ENCODE peak calls at places on chromosome 1, in ten cellular contexts. A is IMR-90, Z is lower lobe of right lung, G is psoas muscle, I is left ventricle myocardium inferior, E is body of pancreas, J is heart left ventricle, C is breast epithelium, K is uterus, X is cardiac muscle cell. L is an unnamed sample. For H3K4me1, the result is how much of the 10 kb centered on the place peaks cover.

GRCh38 chr1:160459056-160459455 is 58.7 kb downstream of the VANGL2 start:
- DNase-seq in G (no peak), E (no peak), A (no peak), X (no peak), I (no peak), K (no peak), Z (no peak), J (no peak), C (no peak), L (no peak)

GRCh38 chr1:230820568-230820967 is 47.8 kb downstream of the C1orf198 start:
- DNase-seq in E (no peak), I (no peak), C (no peak), J (no peak), X (no peak), A (no peak), G (no peak), K (no peak), Z (no peak), L (no peak)

GRCh38 chr1:25065246-25066238 is 135.5 kb upstream of the RUNX3 start:
- DNase-seq in A (peak), G (no peak), J (no peak), X (peak), C (no peak), Z (peak), I (no peak), K (no peak), E (no peak), L (no peak)

GRCh38 chr1:155126494-155127104 is 1.1 kb upstream of the EFNA1 start:
- DNase-seq in E (peak), A (peak), X (peak), Z (peak), G (no peak), C (peak), K (no peak), J (no peak), I (peak), L (peak)

GRCh38 chr1:30413111-30413440 is 310.3 kb downstream of the MATN1 start:
- DNase-seq in E (no peak), C (peak), X (no peak), G (no peak), J (no peak), K (peak), I (no peak), Z (no peak), A (no peak), L (no peak)

GRCh38 chr1:53643881-53644390 is 95.0 kb downstream of the GLIS1 start:
- DNase-seq in I (no peak), C (peak), Z (no peak), E (no peak), G (no peak), J (peak), A (no peak), K (no peak), X (peak), L (peak)

GRCh38 chr1:156194300-156194652 is 372 bp downstream of the SLC25A44 start:
- DNase-seq in C (no peak), E (no peak), K (no peak), G (no peak), X (no peak), I (no peak), J (no peak), Z (no peak), A (peak), L (no peak)

GRCh38 chr1:62295921-62296451 is 23.2 kb downstream of the KANK4 start:
- DNase-seq in C (no peak), X (peak), I (no peak), J (no peak), G (no peak), E (no peak), A (peak), K (no peak), Z (no peak), L (no peak)

GRCh38 chr1:52057245-52057644 is 1.1 kb downstream of the BTF3L4 start:
- DNase-seq in A (no peak), J (no peak), I (no peak), X (no peak), G (no peak), Z (no peak), K (no peak), E (no peak), C (no peak), L (no peak)

GRCh38 chr1:42206164-42206563 is 41.6 kb upstream of the GUCA2A start:
- DNase-seq in Z (no peak), J (no peak), K (no peak), X (no peak), G (no peak), I (no peak), E (no peak), C (no peak), A (no peak), L (no peak)

GRCh38 chr1:77888429-77889239 is at the start of gene NEXN:
- DNase-seq in I (peak), Z (peak), J (peak), X (peak), C (peak), K (peak), A (peak), E (peak), G (peak), L (peak)

GRCh38 chr1:91830242-91831131 is 55.5 kb downstream of the TGFBR3 start:
- DNase-seq in K (peak), X (peak), G (peak), Z (peak), I (peak), E (peak), A (peak), C (peak), J (peak), L (no peak)

GRCh38 chr1:151790940-151791651 is 796 bp upstream of the TDRKH start:
- DNase-seq in G (peak), E (no peak), I (no peak), X (no peak), A (no peak), K (no peak), C (no peak), J (no peak), Z (peak), L (no peak)

GRCh38 chr1:199954701-199955100 is 72.8 kb upstream of the NR5A2 start:
- DNase-seq in A (no peak), E (peak), K (no peak), X (no peak), J (no peak), I (no peak), G (no peak), Z (no peak), C (no peak), L (no peak)

GRCh38 chr1:221429262-221429661 is 312.6 kb downstream of the DUSP10 start:
- DNase-seq in K (no peak), C (no peak), G (no peak), I (no peak), X (peak), A (peak), E (no peak), J (no peak), Z (no peak), L (no peak)

GRCh38 chr1:14606632-14607031 is 8.1 kb downstream of the KAZN start:
- DNase-seq in I (no peak), J (no peak), A (no peak), K (no peak), Z (no peak), X (no peak), G (no peak), C (no peak), E (no peak), L (no peak)

GRCh38 chr1:33147997-33148314 is 33.9 kb downstream of the TRIM62 start:
- DNase-seq in E (no peak), G (no peak), I (no peak), Z (no peak), C (no peak), X (peak), J (no peak), A (peak), K (no peak), L (no peak)

GRCh38 chr1:239617259-239617658 is 230.9 kb downstream of the CHRM3 start:
- DNase-seq in A (no peak), K (no peak), J (no peak), I (no peak), E (no peak), C (no peak), G (no peak), X (no peak), Z (no peak), L (no peak)

GRCh38 chr1:51515982-51516638 is 3.0 kb downstream of the EPS15 start:
- DNase-seq in Z (no peak), A (no peak), X (no peak), C (no peak), E (no peak), K (no peak), I (no peak), J (no peak), G (no peak), L (no peak)

GRCh38 chr1:217562229-217562878 is 68.5 kb downstream of the GPATCH2 start:
- DNase-seq in C (no peak), G (no peak), X (peak), A (peak), E (no peak), K (no peak), I (no peak), J (no peak), Z (no peak), L (no peak)

GRCh38 chr1:10793129-10793651 is 3.3 kb downstream of the CASZ1 start:
- DNase-seq in C (no peak), Z (no peak), A (no peak), G (no peak), E (no peak), J (no peak), X (peak), I (no peak), K (no peak), L (no peak)

GRCh38 chr1:169184812-169185211 is 78.3 kb downstream of the ATP1B1 start:
- DNase-seq in J (no peak), X (no peak), E (no peak), I (no peak), Z (no peak), G (no peak), A (no peak), C (no peak), K (no peak), L (no peak)

GRCh38 chr1:181090653-181091126 is 2.2 kb downstream of the IER5 start:
- DNase-seq in K (no peak), Z (no peak), C (no peak), J (no peak), E (no peak), I (no peak), G (no peak), A (no peak), X (no peak), L (no peak)

GRCh38 chr1:181088079-181089016 is at the start of gene IER5:
- DNase-seq in A (peak), G (peak), I (peak), Z (peak), E (peak), X (peak), C (peak), K (peak), J (peak), L (peak)

GRCh38 chr1:181091322-181092040 is 3.0 kb downstream of the IER5 start:
- DNase-seq in G (no peak), K (no peak), E (no peak), C (no peak), X (no peak), Z (no peak), J (no peak), A (no peak), I (no peak), L (no peak)

GRCh38 chr1:181089017-181089776 is 697 bp downstream of the IER5 start:
- DNase-seq in C (no peak), K (no peak), Z (peak), A (no peak), J (peak), G (peak), X (no peak), E (peak), I (peak), L (peak)

DNA sequence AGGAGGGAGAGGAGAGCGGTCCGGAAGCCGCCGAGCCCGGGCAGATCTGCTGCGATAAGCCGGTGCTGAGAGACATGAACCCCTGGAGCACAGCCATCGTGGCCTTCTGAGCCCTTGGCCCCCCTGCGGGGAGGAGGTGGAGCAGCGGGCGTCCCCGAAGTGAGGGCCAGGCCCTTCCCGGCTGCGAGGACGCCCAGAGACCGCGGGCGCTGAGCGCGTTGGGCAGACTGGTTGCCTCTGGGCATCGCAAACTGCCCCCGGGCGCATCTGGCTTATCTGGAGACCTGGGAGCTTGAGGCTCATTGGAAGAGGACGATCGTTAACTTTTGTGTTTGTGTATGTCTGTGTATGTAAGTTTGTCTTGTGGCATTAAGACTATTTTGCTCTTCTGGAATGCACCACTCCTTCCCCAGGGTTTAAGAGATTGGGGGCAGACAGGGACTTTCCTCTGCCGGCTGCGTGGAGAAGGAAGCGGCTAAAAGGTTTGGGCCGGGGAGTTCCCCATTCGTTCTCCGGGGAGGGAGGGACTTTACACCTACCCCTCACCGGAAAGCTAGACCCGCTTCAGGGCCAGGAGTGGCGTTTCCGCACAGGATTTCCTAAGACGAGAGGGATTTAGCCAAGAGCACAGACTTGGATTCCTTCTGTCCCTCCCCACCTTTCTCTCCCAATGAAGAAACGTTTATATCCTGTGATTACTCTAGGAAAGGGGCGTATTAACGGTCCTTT is 1.4 kb downstream of the IER5 start:
- DNase-seq in X (peak), C (peak), A (peak), E (peak), I (peak), K (peak), J (peak), Z (peak), G (peak), L (peak)
- TF ChIP-seq CTCF in X (peak), C (peak), A (no peak), E (no peak), I (no peak), K (no peak), J (no peak), Z (peak), G (no peak), L (peak)

GRCh38 chr1:26704629-26705028 is 8.8 kb downstream of the ARID1A start:
- DNase-seq in G (no peak), C (no peak), A (no peak), E (no peak), I (no peak), X (no peak), Z (no peak), K (no peak), J (no peak), L (no peak)
- H3K4me1 ChIP-seq in G (half or more), C (under half), A (under half), E (half or more), I (half or more), X (half or more), Z (half or more), K (under half), J (half or more), L (half or more)

DNA sequence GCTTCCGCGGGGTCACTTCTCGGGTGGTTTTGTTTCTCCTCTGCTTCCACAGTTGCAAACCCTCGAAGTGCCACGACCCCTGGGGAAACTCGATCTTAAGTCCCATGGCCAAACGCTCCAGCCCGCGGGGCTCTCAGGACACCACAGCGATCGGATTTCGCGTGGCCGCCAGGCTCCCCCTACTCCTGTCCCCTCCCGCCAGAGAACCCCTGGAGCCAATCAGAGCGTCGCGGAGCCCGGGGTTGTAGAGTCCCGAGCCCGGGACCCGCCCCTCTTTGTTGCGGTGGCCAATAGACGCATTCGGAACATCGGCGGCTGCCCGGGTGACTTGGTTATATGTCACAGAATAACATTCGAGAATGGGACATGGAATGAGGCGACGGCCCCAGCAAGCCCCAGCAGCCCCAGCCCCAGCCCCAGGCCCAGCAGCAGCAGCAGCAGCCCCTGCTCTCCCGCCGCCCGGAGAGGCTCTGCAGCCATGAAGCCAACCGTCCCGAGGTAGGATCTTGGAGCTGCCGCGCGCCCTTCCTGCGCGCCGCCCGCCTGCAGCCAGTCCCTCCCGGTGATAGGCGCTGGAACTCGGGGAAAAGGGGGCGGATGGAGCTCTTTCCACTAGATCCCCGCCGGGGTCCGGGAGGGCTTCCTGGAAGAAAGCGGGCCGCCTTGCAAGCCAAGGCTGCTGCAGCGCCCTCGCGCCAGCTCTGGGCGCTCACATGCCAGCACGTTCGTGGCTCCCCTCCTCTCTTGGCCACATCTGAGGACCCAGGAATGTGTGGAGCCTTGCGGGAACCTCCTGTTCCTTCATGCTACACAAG is at the start of gene VASH2:
- DNase-seq in I (peak), Z (peak), A (peak), X (peak), E (peak), J (peak), G (peak), K (peak), C (peak), L (peak)
- TF ChIP-seq CTCF in I (no peak), Z (no peak), A (no peak), X (no peak), E (peak), J (no peak), G (no peak), K (no peak), C (no peak), L (no peak)

DNA sequence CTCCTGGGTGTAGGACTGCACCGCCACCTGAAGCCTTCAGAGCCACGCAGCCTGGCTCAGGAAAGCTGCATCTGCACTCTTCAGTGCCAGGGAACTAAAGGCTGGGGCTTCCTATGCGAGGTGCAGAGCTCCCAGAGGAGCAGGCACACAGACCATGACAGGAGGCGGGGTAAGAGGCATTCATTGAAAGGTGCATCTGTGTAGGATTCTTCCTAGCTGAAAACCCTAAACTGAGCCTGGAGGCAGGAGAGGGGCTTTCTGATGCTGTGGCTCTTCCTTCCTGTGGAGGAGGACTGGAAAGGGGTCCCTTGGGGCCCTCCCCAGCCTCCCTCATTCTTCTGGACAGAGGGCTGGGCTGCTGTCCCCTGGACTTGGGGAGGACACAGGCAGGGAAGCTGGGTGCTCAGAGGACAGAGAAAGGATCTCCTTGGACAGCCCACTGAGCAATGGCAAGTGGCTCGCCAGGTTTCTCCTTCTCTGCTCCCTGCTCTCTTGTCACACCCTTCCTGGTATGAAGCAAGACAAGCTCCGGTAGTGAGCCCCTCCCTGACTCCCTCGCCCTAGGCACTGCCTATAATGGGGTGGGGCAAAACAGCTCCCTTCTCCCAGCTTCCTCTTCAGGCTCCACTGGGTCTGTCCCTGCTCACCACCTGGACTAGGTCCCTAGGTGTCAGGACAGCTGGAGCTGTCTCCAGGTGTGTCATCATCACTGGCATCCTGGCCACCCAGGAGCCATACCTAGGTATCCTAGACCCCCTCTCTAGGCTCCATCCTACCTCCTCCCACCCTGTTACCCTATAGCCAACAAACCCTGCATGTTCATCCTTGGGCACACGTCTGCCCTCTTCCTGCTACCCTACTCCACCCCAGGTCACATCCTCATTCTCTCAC is 20.0 kb downstream of the S100A6 start:
- DNase-seq in G (no peak), I (no peak), A (no peak), E (no peak), X (no peak), C (no peak), K (no peak), Z (peak), J (no peak), L (no peak)
- H3K4me1 ChIP-seq in G (under half), I (under half), A (under half), E (under half), X (under half), C (under half), K (under half), Z (under half), J (under half), L (under half)